ENCODE peak calls at places on chromosomes 11 and 22, in ten cellular contexts. A is activated CD8-positive, alpha-beta T cell treated with anti-CD3 and anti-CD28 coated beads for 36 hours; O is NCI-H1092; F is stimulated activated CD4-positive, alpha-beta T cell treated with anti-CD3 and anti-CD28 coated beads, TNF-alpha, amount 100 ng/mL, for 1 hour; V is Right ventricle myocardium superior; N is GM04503; G is NCI-H82; M is NCI-H345; S is WTC11; T is SJSA1. C is an unnamed sample.

GRCh38 chr11:10134975-10135481 is 159.0 kb downstream of the SBF2 start:
- DNase-seq in A (no peak), O (no peak), F (no peak), V (no peak), N (no peak), G (no peak), M (no peak), S (no peak), T (no peak), C (no peak)

GRCh38 chr11:67572747-67573419 is 10.7 kb upstream of the GSTP1 start:
- DNase-seq in A (peak), O (peak), F (no peak), V (peak), N (no peak), G (peak), M (peak), S (peak), T (peak), C (peak)

GRCh38 chr11:34105957-34106504 is 602 bp downstream of the NAT10 start:
- DNase-seq in A (no peak), O (no peak), F (no peak), V (no peak), N (no peak), G (peak), M (no peak), S (no peak), T (no peak), C (no peak)

GRCh38 chr11:58286249-58286648 is 18.2 kb upstream of the OR10W1 start:
- DNase-seq in A (peak), O (no peak), F (no peak), V (no peak), N (no peak), G (peak), M (peak), S (no peak), T (no peak), C (peak)

GRCh38 chr11:114563077-114563476 is 3.4 kb upstream of the NXPE1 start:
- DNase-seq in A (no peak), O (no peak), F (no peak), V (no peak), N (no peak), G (no peak), M (no peak), S (no peak), T (peak), C (no peak)

GRCh38 chr11:112226062-112226921 is at the start of gene PTS:
- DNase-seq in A (peak), O (peak), F (peak), V (peak), N (peak), G (peak), M (peak), S (peak), T (peak), C (peak)

GRCh38 chr11:2744166-2744565 is 44.4 kb upstream of the KCNQ1OT1 start:
- DNase-seq in A (no peak), O (no peak), F (no peak), V (peak), N (no peak), G (no peak), M (no peak), S (no peak), T (no peak), C (no peak)

GRCh38 chr11:64415286-64415685 is 56.3 kb downstream of the RPS6KA4 start:
- DNase-seq in A (no peak), O (no peak), F (no peak), V (no peak), N (no peak), G (no peak), M (no peak), S (peak), T (no peak), C (no peak)

GRCh38 chr22:39117585-39118191 is 20.6 kb downstream of the APOBEC3H start:
- DNase-seq in A (peak), O (peak), F (peak), V (no peak), N (no peak), G (peak), M (peak), S (peak), T (no peak), C (peak)

GRCh38 chr11:72015511-72016061 is 16.9 kb downstream of the IL18BP start:
- DNase-seq in A (peak), O (no peak), F (no peak), V (no peak), N (no peak), G (peak), M (no peak), S (peak), T (no peak), C (peak)

GRCh38 chr22:19879996-19880785 is 25.5 kb upstream of the GNB1L start:
- DNase-seq in A (peak), O (no peak), F (no peak), V (peak), N (no peak), G (no peak), M (no peak), S (peak), T (peak), C (no peak)

GRCh38 chr11:128318856-128319474 is 268.4 kb downstream of the ETS1 start:
- DNase-seq in A (peak), O (no peak), F (peak), V (no peak), N (no peak), G (no peak), M (no peak), S (no peak), T (no peak), C (no peak)

GRCh38 chr11:85627332-85627997 is at the start of gene DLG2:
- DNase-seq in A (peak), O (peak), F (no peak), V (no peak), N (no peak), G (peak), M (peak), S (no peak), T (peak), C (no peak)

GRCh38 chr11:91396243-91397133 is 828.1 kb upstream of the FAT3 start:
- DNase-seq in A (no peak), O (no peak), F (no peak), V (no peak), N (no peak), G (no peak), M (peak), S (no peak), T (no peak), C (peak)

GRCh38 chr11:110338684-110339083 is 42.3 kb upstream of the RDX start:
- DNase-seq in A (no peak), O (no peak), F (no peak), V (no peak), N (no peak), G (no peak), M (no peak), S (no peak), T (no peak), C (no peak)

GRCh38 chr11:47553417-47553746 is 450 bp upstream of the CELF1 start:
- DNase-seq in A (no peak), O (no peak), F (no peak), V (peak), N (no peak), G (no peak), M (no peak), S (no peak), T (no peak), C (no peak)

GRCh38 chr22:28440517-28441366 is 238.9 kb downstream of the TTC28 start:
- DNase-seq in A (no peak), O (no peak), F (no peak), V (no peak), N (peak), G (no peak), M (no peak), S (no peak), T (no peak), C (no peak)

GRCh38 chr22:43782448-43782847 is 29.7 kb downstream of the EFCAB6 start:
- DNase-seq in A (no peak), O (no peak), F (no peak), V (no peak), N (no peak), G (no peak), M (no peak), S (no peak), T (no peak), C (no peak)

GRCh38 chr11:69040581-69041260 is 8.0 kb upstream of the TPCN2 start:
- DNase-seq in A (peak), O (no peak), F (no peak), V (no peak), N (peak), G (no peak), M (no peak), S (no peak), T (peak), C (no peak)

GRCh38 chr22:48391171-48391711 is 1436.4 kb downstream of the BRD1 start:
- DNase-seq in A (no peak), O (no peak), F (no peak), V (no peak), N (no peak), G (no peak), M (peak), S (no peak), T (no peak), C (no peak)

GRCh38 chr11:14358729-14359439 is at the start of gene RRAS2:
- DNase-seq in A (peak), O (peak), F (peak), V (peak), N (no peak), G (peak), M (peak), S (peak), T (peak), C (peak)

GRCh38 chr22:38083931-38084631 is at the start of gene SLC16A8:
- DNase-seq in A (no peak), O (no peak), F (no peak), V (peak), N (no peak), G (peak), M (no peak), S (no peak), T (no peak), C (no peak)

GRCh38 chr22:26763633-26764295 is 106.4 kb downstream of the MIAT start:
- DNase-seq in A (no peak), O (peak), F (no peak), V (no peak), N (peak), G (no peak), M (peak), S (no peak), T (peak), C (peak)

GRCh38 chr11:97743205-97743742 is 1277.5 kb upstream of the CNTN5 start:
- DNase-seq in A (no peak), O (no peak), F (no peak), V (no peak), N (no peak), G (no peak), M (no peak), S (no peak), T (no peak), C (no peak)

GRCh38 chr11:122731500-122731913 is 76.0 kb downstream of the UBASH3B start:
- DNase-seq in A (no peak), O (no peak), F (no peak), V (no peak), N (no peak), G (no peak), M (no peak), S (no peak), T (peak), C (no peak)

GRCh38 chr11:125224391-125225015 is 60.0 kb downstream of the PKNOX2 start:
- DNase-seq in A (peak), O (no peak), F (no peak), V (peak), N (no peak), G (peak), M (no peak), S (peak), T (no peak), C (peak)

GRCh38 chr11:70203749-70204465 is 811 bp downstream of the FADD start:
- DNase-seq in A (peak), O (no peak), F (peak), V (no peak), N (peak), G (peak), M (peak), S (no peak), T (peak), C (no peak)

GRCh38 chr11:114296190-114296978 is at the start of gene NNMT:
- DNase-seq in A (no peak), O (no peak), F (no peak), V (peak), N (peak), G (no peak), M (no peak), S (no peak), T (peak), C (no peak)

GRCh38 chr22:22403771-22404170 is 104.8 kb downstream of the ZNF280B start:
- DNase-seq in A (no peak), O (no peak), F (no peak), V (no peak), N (no peak), G (no peak), M (no peak), S (no peak), T (no peak), C (no peak)

C was measured in HuH-7.